ENCODE peak calls at places on chromosome 1, in nine cellular contexts. D is HuH-7.5; Z is endothelial cell; J is DMS53; W is endodermal cell; M is putamen; K is stromal cell of bone marrow; R is activated CD4-positive, alpha-beta T cell treated with anti-CD3 and anti-CD28 coated beads, Interleukin-2, amount 50 U/mL, for 24 hours; A is hepatic stellate cell. N is an unnamed sample.

GRCh38 chr1:197360068-197360467 is 92.0 kb downstream of the CRB1 start:
- DNase-seq in Z (no peak), A (no peak), J (no peak), K (no peak), D (no peak), W (no peak), R (no peak), M (no peak), N (no peak)

GRCh38 chr1:45677751-45678245 is 8.5 kb downstream of the GPBP1L1 start:
- DNase-seq in K (no peak), D (no peak), A (no peak), W (no peak), R (no peak), Z (no peak), J (no peak), M (no peak), N (no peak)

GRCh38 chr1:184890539-184890973 is 83.8 kb downstream of the NIBAN1 start:
- DNase-seq in W (no peak), R (peak), Z (no peak), J (peak), A (no peak), K (peak), M (no peak), D (no peak), N (no peak)

GRCh38 chr1:39332291-39332690 is 127.8 kb downstream of the MACF1 start:
- DNase-seq in W (no peak), D (no peak), J (no peak), A (peak), Z (no peak), K (peak), M (peak), R (no peak), N (no peak)

GRCh38 chr1:181386951-181387350 is 96.4 kb upstream of the CACNA1E start:
- DNase-seq in Z (no peak), D (no peak), A (no peak), W (peak), R (no peak), K (no peak), M (no peak), J (no peak), N (no peak)

GRCh38 chr1:228304766-228305395 is 97.0 kb downstream of the OBSCN start:
- DNase-seq in R (no peak), J (no peak), M (no peak), K (no peak), Z (no peak), D (no peak), W (peak), A (no peak), N (no peak)

GRCh38 chr1:206835186-206835585 is 30.2 kb upstream of the IL20 start:
- DNase-seq in K (no peak), D (no peak), J (peak), Z (no peak), A (no peak), W (no peak), R (no peak), M (no peak), N (no peak)

GRCh38 chr1:208211901-208212843 is 32.0 kb downstream of the PLXNA2 start:
- DNase-seq in W (no peak), J (no peak), M (no peak), R (no peak), Z (peak), D (no peak), K (no peak), A (no peak), N (no peak)

N was measured in AG09309.